ENCODE peak calls at places on chromosome 22, in five cellular contexts. C is SJSA1; E is endodermal cell; J is CD8-positive, alpha-beta memory T cell; R is left ventricle myocardium inferior. L is an unnamed sample.

GRCh38 chr22:48782817-48783511 is 1044.7 kb downstream of the BRD1 start:
- DNase-seq in J (no peak), C (no peak), E (peak; percentile 75), R (no peak), L (no peak)

GRCh38 chr22:43848366-43849171 is 13.7 kb downstream of the SULT4A1 start:
- DNase-seq in R (peak; percentile 36), E (peak; percentile 79), C (no peak), J (no peak), L (no peak)

GRCh38 chr22:24156915-24157782 is 24.1 kb upstream of the SUSD2 start:
- DNase-seq in J (peak; percentile 93), C (peak; percentile 88), R (peak; percentile 86), E (peak; percentile 98), L (peak; percentile 65)

GRCh38 chr22:50599816-50600454 is 658 bp upstream of the MAPK8IP2 start:
- DNase-seq in J (peak; percentile 73), E (peak; percentile 91), R (peak; percentile 56), C (peak; percentile 24), L (no peak)

GRCh38 chr22:27075891-27076290 is 418.5 kb downstream of the MIAT start:
- DNase-seq in R (no peak), J (no peak), E (no peak), C (no peak), L (no peak)

GRCh38 chr22:49354516-49355205 is 473.0 kb downstream of the BRD1 start:
- DNase-seq in J (no peak), C (no peak), R (no peak), E (no peak), L (no peak)

GRCh38 chr22:29520851-29521250 is 32.7 kb downstream of the THOC5 start:
- DNase-seq in E (no peak), J (no peak), R (no peak), C (no peak), L (no peak)

GRCh38 chr22:37126882-37127281 is 17.4 kb upstream of the TMPRSS6 start:
- DNase-seq in J (no peak), C (no peak), R (no peak), E (peak; percentile 77), L (no peak)

GRCh38 chr22:40183029-40183581 is 5.4 kb downstream of the TNRC6B start:
- DNase-seq in J (no peak), C (peak; percentile 91), R (no peak), E (no peak), L (no peak)
- H3K4me1 ChIP-seq in J (peaks cover 67% of the 10 kb centered on the region), C (peaks cover 55% of the 10 kb centered on the region), R (peaks cover 97% of the 10 kb centered on the region), E (peaks cover 27% of the 10 kb centered on the region), L (peaks cover 61% of the 10 kb centered on the region)

GRCh38 chr22:39562839-39563489 is 7.6 kb upstream of the CACNA1I start:
- DNase-seq in J (no peak), R (no peak), C (no peak), E (no peak), L (no peak)
- H3K27ac ChIP-seq in J (no peak overlapping the region), R (no peak overlapping the region), C (no peak overlapping the region), E (no peak overlapping the region), L (no peak overlapping the region)

DNA sequence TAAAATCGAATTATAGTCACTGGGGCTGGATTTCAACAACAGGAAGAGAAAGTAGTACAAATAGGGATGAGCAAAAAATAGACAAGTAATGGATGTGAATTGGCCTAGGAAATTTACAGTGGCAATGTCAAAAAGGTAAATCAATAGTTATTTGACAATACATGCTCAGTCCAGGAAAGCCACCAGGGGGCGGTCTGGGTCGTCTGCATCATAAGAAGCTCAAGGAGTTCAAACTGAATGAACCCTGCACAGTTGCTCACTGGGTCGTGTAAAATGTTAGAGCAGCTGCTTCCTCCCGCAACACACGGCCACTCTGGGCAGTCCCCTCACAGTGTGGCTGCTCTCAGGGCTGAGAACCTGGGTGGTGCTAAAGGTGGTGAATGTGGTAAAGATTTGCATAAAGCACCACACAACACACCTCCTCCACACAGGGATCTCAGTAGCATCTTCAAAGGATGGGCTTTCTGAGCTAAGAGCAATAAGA is 85.9 kb downstream of the ZNF280B start:
- DNase-seq in E (peak; percentile 90), C (peak; percentile 11), R (peak; percentile 59), J (peak; percentile 67), L (no peak)
- H3K4me1 ChIP-seq in E (no peaks in the 10 kb centered on the region), C (no peaks in the 10 kb centered on the region), R (no peaks in the 10 kb centered on the region), J (no peaks in the 10 kb centered on the region), L (no peaks in the 10 kb centered on the region)

GRCh38 chr22:22704156-22704946 is 59.9 kb downstream of the GGTLC2 start:
- DNase-seq in R (no peak), J (no peak), C (no peak), E (peak; percentile 38), L (no peak)
- H3K27ac ChIP-seq in R (no peak overlapping the region), J (no peak overlapping the region), C (no peak overlapping the region), E (no peak overlapping the region), L (no peak overlapping the region)

GRCh38 chr22:40212126-40212525 is 34.4 kb downstream of the TNRC6B start:
- DNase-seq in R (no peak), E (no peak), J (no peak), C (no peak), L (no peak)

GRCh38 chr22:40218152-40218551 is 40.4 kb downstream of the TNRC6B start:
- DNase-seq in C (no peak), R (no peak), J (no peak), E (no peak), L (no peak)

GRCh38 chr22:40213478-40213877 is 35.8 kb downstream of the TNRC6B start:
- DNase-seq in E (no peak), C (no peak), R (no peak), J (no peak), L (no peak)

GRCh38 chr22:40216041-40216756 is 38.5 kb downstream of the TNRC6B start:
- DNase-seq in R (no peak), C (no peak), E (no peak), J (no peak), L (no peak)

DNA sequence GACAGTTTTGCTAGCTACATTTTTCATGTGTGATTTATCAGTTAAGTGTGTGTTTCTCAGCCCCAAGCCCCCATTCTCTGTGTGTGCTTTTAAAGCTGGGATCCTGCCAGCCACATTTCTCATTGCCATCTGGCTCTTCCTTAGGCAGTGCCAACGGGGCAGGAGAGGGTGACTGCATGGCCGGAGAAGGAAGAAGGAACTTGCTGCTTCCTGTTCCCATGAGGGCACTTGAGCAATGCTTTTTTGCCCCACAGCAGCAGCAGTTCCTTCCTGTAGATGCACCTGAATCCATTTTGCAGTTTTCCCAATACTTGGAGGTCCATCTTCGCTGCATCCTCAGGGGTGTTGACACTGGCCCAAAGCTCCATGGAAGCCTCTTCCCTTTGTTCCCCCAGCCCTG is 37.5 kb downstream of the TNRC6B start:
- DNase-seq in R (peak; percentile 28), J (no peak), E (no peak), C (no peak), L (no peak)
- H3K4me1 ChIP-seq in R (peaks cover 98% of the 10 kb centered on the region), J (peaks cover 88% of the 10 kb centered on the region), E (peaks cover 21% of the 10 kb centered on the region), C (peaks cover 6% of the 10 kb centered on the region), L (peaks cover 90% of the 10 kb centered on the region)